ENCODE peak calls at places on chromosomes 1 and 21, in eight cellular contexts. S is HCT116, D is IMR-90, F is PC-3, X is keratinocyte, T is MM.1S, N is GM23248, W is SK-N-SH. C is an unnamed sample.

GRCh38 chr1:112840631-112841624 is 115.1 kb downstream of the SLC16A1 start:
- DNase-seq in S (no peak), F (peak; percentile 36), T (peak; percentile 49), D (no peak), N (peak; percentile 17), X (no peak), W (no peak), C (no peak)

GRCh38 chr1:212691561-212692071 is 8.0 kb downstream of the BATF3 start:
- DNase-seq in X (no peak), N (no peak), F (no peak), S (no peak), W (no peak), D (no peak), T (no peak), C (no peak)

GRCh38 chr1:907611-908451 is 15.9 kb upstream of the SAMD11 start:
- DNase-seq in S (no peak), X (no peak), F (no peak), D (no peak), T (no peak), W (peak; percentile 11), N (no peak), C (peak; percentile 16)

GRCh38 chr1:37513795-37514349 is 694 bp downstream of the MEAF6 start:
- DNase-seq in X (no peak), D (no peak), F (peak; percentile 32), T (peak; percentile 65), S (no peak), N (peak; percentile 70), W (peak; percentile 44), C (peak; percentile 34)

GRCh38 chr1:109151146-109151545 is 37.2 kb downstream of the ELAPOR1 start:
- DNase-seq in X (no peak), F (peak; percentile 55), W (no peak), S (peak; percentile 2), T (no peak), N (peak; percentile 80), D (peak; percentile 74), C (peak; percentile 73)

GRCh38 chr1:232223309-232223708 is 406.6 kb downstream of the SIPA1L2 start:
- DNase-seq in W (no peak), S (no peak), X (no peak), N (no peak), D (no peak), F (no peak), T (no peak), C (no peak)

GRCh38 chr1:47689894-47690293 is 252.1 kb downstream of the FOXD2 start:
- DNase-seq in S (no peak), F (no peak), D (no peak), W (no peak), T (no peak), X (no peak), N (no peak), C (peak; percentile 16)

GRCh38 chr1:32138965-32139364 is 31.1 kb downstream of the KPNA6 start:
- DNase-seq in S (no peak), N (peak; percentile 54), X (no peak), T (no peak), W (no peak), F (peak; percentile 91), D (peak; percentile 55), C (no peak)

GRCh38 chr1:152036316-152037216 is at the start of gene S100A11:
- DNase-seq in W (peak; percentile 52), X (no peak), F (peak; percentile 91), D (peak; percentile 82), T (peak; percentile 92), N (peak; percentile 97), S (peak; percentile 48), C (peak; percentile 95)

GRCh38 chr1:93616996-93617669 is 64.5 kb downstream of the BCAR3 start:
- DNase-seq in N (peak; percentile 64), W (peak; percentile 68), F (no peak), X (no peak), S (no peak), D (no peak), T (no peak), C (peak; percentile 61)

GRCh38 chr1:227299238-227299637 is 19.1 kb downstream of the CDC42BPA start:
- DNase-seq in D (peak; percentile 61), N (peak; percentile 64), F (peak; percentile 49), X (no peak), T (no peak), W (no peak), S (no peak), C (no peak)

GRCh38 chr21:31387560-31388186 is 43.6 kb upstream of the TIAM1 start:
- DNase-seq in F (no peak), D (no peak), S (no peak), X (no peak), N (no peak), W (no peak), T (no peak), C (no peak)

GRCh38 chr1:114336360-114336759 is 174.6 kb downstream of the TRIM33 start:
- DNase-seq in D (no peak), X (peak; percentile 70), T (no peak), N (no peak), F (no peak), S (no peak), W (no peak), C (no peak)

GRCh38 chr1:151542710-151543129 is 2.6 kb downstream of the TUFT1 start:
- DNase-seq in D (peak; percentile 86), W (no peak), T (peak; percentile 5), X (peak; percentile 75), N (peak; percentile 78), F (peak; percentile 84), S (no peak), C (no peak)

GRCh38 chr1:222045816-222046215 is 303.9 kb upstream of the DUSP10 start:
- DNase-seq in S (no peak), F (no peak), T (no peak), W (no peak), N (no peak), D (no peak), X (no peak), C (no peak)

DNA sequence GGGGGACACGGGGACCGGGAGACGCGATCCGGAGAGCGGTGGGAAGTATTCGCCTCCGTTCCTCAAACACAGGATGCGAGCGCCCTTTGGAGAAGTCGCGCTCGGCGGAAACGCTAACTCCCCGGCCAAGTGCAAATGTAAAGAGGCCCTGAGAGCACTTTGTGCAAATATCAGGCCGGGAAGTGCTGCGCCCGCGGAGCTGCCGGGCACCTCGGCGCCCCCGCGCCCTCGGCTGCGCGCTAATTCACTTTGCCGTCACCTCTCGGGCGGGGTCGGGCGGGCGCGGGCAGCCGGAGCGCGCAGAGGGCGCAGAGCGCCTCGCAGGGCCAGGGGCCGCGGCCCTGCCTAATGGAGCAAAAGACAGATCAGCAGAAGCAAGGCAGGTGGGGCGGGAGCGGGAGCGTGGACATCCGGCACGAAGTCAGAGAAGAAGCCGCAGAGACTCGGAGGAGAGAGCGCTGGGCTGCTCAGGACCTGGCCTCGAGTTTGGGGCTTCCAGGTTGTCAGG is 281.1 kb downstream of the RRAGC start:
- DNase-seq in F (no peak), S (no peak), D (no peak), T (no peak), N (no peak), X (no peak), W (no peak), C (no peak)
- H3K27me3 ChIP-seq in F (peaks cover 44% of the 10 kb centered on the region), S (no peaks in the 10 kb centered on the region), D (peaks cover 11% of the 10 kb centered on the region), T (no peaks in the 10 kb centered on the region), N (peaks cover 23% of the 10 kb centered on the region), X (peaks cover 28% of the 10 kb centered on the region), W (peaks cover 31% of the 10 kb centered on the region), C (peaks cover 23% of the 10 kb centered on the region)

GRCh38 chr1:75484789-75485188 is 126.1 kb downstream of the SLC44A5 start:
- DNase-seq in D (no peak), N (no peak), W (no peak), T (no peak), S (no peak), F (no peak), X (no peak), C (no peak)
- H3K9ac ChIP-seq in D (no peak overlapping the region), N (no peak overlapping the region), W (no peak overlapping the region), T (no peak overlapping the region), S (no peak overlapping the region), F (no peak overlapping the region), X (no peak overlapping the region), C (no peak overlapping the region)

GRCh38 chr1:38570576-38570975 is 289.0 kb downstream of the RRAGC start:
- DNase-seq in S (no peak), N (no peak), F (no peak), D (no peak), W (no peak), T (no peak), X (no peak), C (no peak)
- H3K27me3 ChIP-seq in S (no peaks in the 10 kb centered on the region), N (no peaks in the 10 kb centered on the region), F (peaks cover 47% of the 10 kb centered on the region), D (peaks cover 4% of the 10 kb centered on the region), W (peaks cover 26% of the 10 kb centered on the region), T (no peaks in the 10 kb centered on the region), X (peaks cover 39% of the 10 kb centered on the region), C (no peaks in the 10 kb centered on the region)

DNA sequence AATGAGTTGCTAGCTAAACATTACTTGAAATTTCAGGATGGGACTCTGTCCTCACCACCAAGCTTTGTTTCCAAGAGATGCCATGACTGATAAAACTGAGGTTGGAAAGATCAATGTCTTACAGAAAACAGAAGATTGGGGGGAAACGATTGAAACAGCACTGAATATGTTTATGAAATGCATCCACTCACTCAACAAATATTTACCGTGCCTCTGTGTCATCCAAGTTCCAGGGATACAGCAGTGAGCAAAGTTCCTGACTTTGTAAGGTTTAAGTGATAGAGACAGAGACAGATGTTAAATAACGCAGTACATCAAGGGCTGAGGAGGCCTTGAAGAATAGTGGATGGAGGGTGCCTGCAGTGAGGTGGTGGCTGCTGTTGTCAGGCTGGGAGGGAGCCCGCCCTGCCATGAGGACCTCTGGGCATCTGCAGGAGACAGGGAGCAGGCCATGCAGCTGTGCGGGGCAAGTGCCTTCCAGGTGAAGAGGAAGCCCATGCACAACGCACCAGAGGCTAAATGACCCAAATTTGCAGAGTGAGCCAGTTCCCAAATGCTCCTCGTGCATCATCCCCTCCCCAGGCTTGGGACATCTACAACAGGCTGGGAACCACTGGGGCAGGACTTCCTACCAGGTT is 108.0 kb downstream of the HLCS start:
- DNase-seq in N (peak; percentile 35), S (no peak), X (no peak), F (peak; percentile 89), W (no peak), D (peak; percentile 39), T (no peak), C (no peak)
- H3K9ac ChIP-seq in N (no peak overlapping the region), S (no peak overlapping the region), X (no peak overlapping the region), F (peak overlapping the region; percentile 75), W (no peak overlapping the region), D (no peak overlapping the region), T (no peak overlapping the region), C (no peak overlapping the region)